ENCODE peak calls at places on chromosomes 12 and 14, in eight cellular contexts. X, T, L, I, Y, B, A and D are unnamed samples.

GRCh38 chr12:442235-442884 is 17.4 kb upstream of the B4GALNT3 start:
- DNase-seq in T (peak), I (peak), L (peak), A (peak), Y (peak), B (peak), X (peak), D (peak)

GRCh38 chr12:116508145-116509121 is 50.7 kb upstream of the MAP1LC3B2 start:
- DNase-seq in B (no peak), Y (peak), A (no peak), L (peak), X (peak), T (no peak), I (peak), D (no peak)

GRCh38 chr12:59929091-59929490 is 333.3 kb downstream of the SLC16A7 start:
- DNase-seq in Y (peak), B (no peak), T (no peak), A (no peak), X (no peak), L (no peak), I (no peak), D (no peak)

GRCh38 chr14:104895786-104896642 is 28.7 kb upstream of the PLD4 start:
- DNase-seq in B (no peak), A (no peak), L (no peak), I (peak), Y (no peak), T (no peak), X (no peak), D (peak)

GRCh38 chr12:113867258-113867657 is 98.9 kb downstream of the RBM19 start:
- DNase-seq in B (no peak), X (peak), A (no peak), Y (peak), I (peak), L (peak), T (no peak), D (peak)

GRCh38 chr12:12976366-12976765 is 23.7 kb downstream of the HEBP1 start:
- DNase-seq in B (no peak), T (no peak), I (no peak), A (no peak), L (no peak), Y (peak), X (no peak), D (no peak)

GRCh38 chr14:76375484-76375883 is 453 bp upstream of the ESRRB start:
- DNase-seq in I (no peak), Y (no peak), L (no peak), X (no peak), B (no peak), T (peak), A (no peak), D (no peak)

GRCh38 chr14:95511687-95512086 is 4.8 kb downstream of the SYNE3 start:
- DNase-seq in B (no peak), T (no peak), Y (no peak), X (no peak), L (no peak), A (no peak), I (no peak), D (no peak)

GRCh38 chr12:122946690-122947271 is 19.5 kb downstream of the ABCB9 start:
- DNase-seq in Y (peak), B (no peak), X (peak), A (peak), T (peak), I (no peak), L (no peak), D (peak)

DNA sequence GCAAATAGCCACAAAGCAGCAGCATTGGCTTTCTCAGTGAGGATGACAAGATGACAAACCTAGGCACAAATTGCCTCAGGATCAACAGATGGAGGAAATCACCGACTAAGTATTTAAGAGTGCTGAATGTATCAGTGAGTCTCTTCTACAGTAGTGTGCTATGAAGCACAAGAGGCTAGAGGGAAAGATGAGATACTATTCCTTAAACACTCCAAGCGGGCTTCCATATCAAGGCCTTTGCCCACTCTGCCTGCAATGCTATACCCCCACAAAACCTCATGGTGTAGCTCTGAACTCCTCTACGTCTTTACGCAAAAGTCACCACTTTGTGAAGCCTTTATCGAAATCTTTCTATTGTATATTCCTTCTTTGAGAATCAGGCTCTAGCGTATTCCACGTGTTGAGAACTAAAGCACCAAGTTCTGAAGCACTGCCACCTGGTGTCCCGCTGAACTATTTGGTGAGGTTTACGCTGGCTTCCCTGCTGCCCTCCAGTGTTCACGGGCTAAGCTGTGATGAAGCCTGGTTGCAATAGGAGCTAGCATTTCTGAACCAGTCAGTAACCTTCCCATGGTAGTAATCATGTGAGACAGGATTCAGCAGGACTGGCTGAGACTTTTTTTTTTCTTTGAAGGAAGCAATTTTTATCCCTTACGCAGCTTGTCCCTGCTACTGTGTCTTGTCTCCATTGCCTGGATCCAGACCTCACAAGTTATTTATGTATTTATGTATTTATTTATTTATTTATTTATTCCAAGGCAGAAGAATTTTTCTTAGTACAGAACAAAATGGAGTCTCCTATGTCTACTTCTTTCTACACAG is 426.5 kb upstream of the OR4E1 start:
- DNase-seq in X (peak), L (peak), I (peak), T (peak), Y (peak), A (peak), B (peak), D (peak)
- TF ChIP-seq EZH2phosphoT487 in X (no peak), L (no peak), I (no peak), T (no peak), Y (no peak), A (no peak), B (no peak), D (no peak)

GRCh38 chr12:121278450-121279375 is 17.8 kb downstream of the CAMKK2 start:
- DNase-seq in I (peak), Y (no peak), L (no peak), A (no peak), X (no peak), B (no peak), T (no peak), D (no peak)
- H3K27ac ChIP-seq in I (peak), Y (no peak), L (no peak), A (no peak), X (no peak), B (no peak), T (no peak), D (no peak)

DNA sequence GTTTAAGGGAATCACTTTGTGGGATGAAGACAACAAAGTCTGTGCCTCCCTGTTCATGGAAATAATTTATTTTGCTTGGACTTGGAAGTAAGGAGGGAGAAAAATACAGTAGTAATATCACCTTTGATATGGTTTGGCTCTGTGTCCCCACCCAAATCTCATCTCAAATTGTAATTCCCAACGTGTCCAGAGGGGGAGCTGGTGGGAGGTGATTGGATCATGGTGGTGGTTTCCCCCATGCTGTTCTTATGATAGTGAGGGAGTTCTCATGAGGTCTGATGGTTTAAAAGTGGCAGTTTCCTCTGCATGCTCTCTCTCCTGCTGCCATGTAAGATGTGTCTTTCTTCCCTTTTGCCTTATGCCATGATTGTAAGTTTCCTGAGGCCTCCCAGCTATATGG is 460.7 kb downstream of the NOVA1 start:
- DNase-seq in L (no peak), A (no peak), I (no peak), X (no peak), B (no peak), Y (no peak), T (no peak), D (no peak)
- TF ChIP-seq CTCF in L (peak), A (peak), I (peak), X (peak), B (peak), Y (peak), T (no peak), D (no peak)

GRCh38 chr12:118742426-118742825 is 238.9 kb upstream of the SRRM4 start:
- DNase-seq in T (no peak), A (no peak), L (no peak), B (no peak), I (no peak), Y (no peak), X (no peak), D (no peak)
- TF ChIP-seq EZH2phosphoT487 in T (no peak), A (no peak), L (no peak), B (no peak), I (no peak), Y (no peak), X (no peak), D (no peak)

GRCh38 chr14:92568621-92569479 is 55.3 kb downstream of the RIN3 start:
- DNase-seq in I (peak), L (no peak), A (no peak), Y (no peak), X (no peak), B (peak), T (no peak), D (no peak)
- H3K27ac ChIP-seq in I (no peak), L (no peak), A (no peak), Y (no peak), X (no peak), B (peak), T (no peak), D (no peak)

DNA sequence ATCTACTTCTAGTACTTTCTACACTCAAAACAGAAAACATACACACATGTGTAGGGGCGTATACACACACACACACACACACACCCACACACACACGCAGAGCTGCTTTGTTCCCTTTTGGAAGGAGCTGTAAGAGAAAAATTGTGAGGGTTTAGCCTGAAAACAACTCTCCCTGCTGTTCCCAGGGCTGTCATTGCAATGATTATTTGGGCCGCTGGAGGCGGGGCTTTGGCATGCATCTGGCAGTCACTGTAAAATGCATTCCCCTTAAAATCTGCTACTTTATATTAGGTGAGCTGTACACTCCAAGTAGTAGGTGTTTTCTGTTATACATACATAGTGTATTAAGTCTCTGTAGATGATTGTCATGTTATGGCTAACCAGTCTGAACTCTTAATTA is 29.1 kb upstream of the SLC38A2 start:
- DNase-seq in B (no peak), T (no peak), A (no peak), L (peak), I (no peak), Y (no peak), X (no peak), D (peak)
- TF ChIP-seq CTCF in B (no peak), T (no peak), A (no peak), L (peak), I (no peak), Y (no peak), X (no peak), D (peak)

GRCh38 chr12:52119398-52120254 is 40.1 kb downstream of the SMIM41 start:
- DNase-seq in L (peak), A (peak), B (peak), X (peak), I (peak), T (peak), Y (peak), D (peak)
- TF ChIP-seq EZH2phosphoT487 in L (no peak), A (no peak), B (no peak), X (no peak), I (no peak), T (no peak), Y (no peak), D (no peak)